ENCODE peak calls at places on chromosome 19, in seven cellular contexts. One of them, this sample, is unnamed.

GRCh38 chr19:18999896-19000620 is 33.3 kb downstream of the SUGP2 start:
- DNase-seq in dermis microvascular lymphatic vessel endothelial cell: no peak
- DNase-seq in EH: peak; percentile 19
- DNase-seq in NT2/D1: no peak
- DNase-seq in AG04449: no peak
- DNase-seq in suprapubic skin: no peak
- DNase-seq in IMR-90: peak; percentile 10
- DNase-seq in this sample: no peak

GRCh38 chr19:46472592-46472991 is 1.2 kb upstream of the PNMA8A start:
- DNase-seq in dermis microvascular lymphatic vessel endothelial cell: no peak
- DNase-seq in EH: no peak
- DNase-seq in NT2/D1: no peak
- DNase-seq in AG04449: no peak
- DNase-seq in suprapubic skin: no peak
- DNase-seq in IMR-90: no peak
- DNase-seq in this sample: no peak

GRCh38 chr19:30360378-30361106 is 11.6 kb upstream of the ZNF536 start:
- DNase-seq in dermis microvascular lymphatic vessel endothelial cell: peak; percentile 7
- DNase-seq in EH: no peak
- DNase-seq in NT2/D1: no peak
- DNase-seq in AG04449: no peak
- DNase-seq in suprapubic skin: no peak
- DNase-seq in IMR-90: no peak
- DNase-seq in this sample: no peak

GRCh38 chr19:29887498-29887897 is 54.5 kb upstream of the URI1 start:
- DNase-seq in dermis microvascular lymphatic vessel endothelial cell: peak; percentile 33
- DNase-seq in EH: peak; percentile 7
- DNase-seq in NT2/D1: no peak
- DNase-seq in AG04449: no peak
- DNase-seq in suprapubic skin: no peak
- DNase-seq in IMR-90: peak; percentile 10
- DNase-seq in this sample: no peak

GRCh38 chr19:12156254-12157058 is at the start of gene ZNF625:
- DNase-seq in dermis microvascular lymphatic vessel endothelial cell: peak; percentile 56
- DNase-seq in EH: peak; percentile 93
- DNase-seq in NT2/D1: peak; percentile 95
- DNase-seq in AG04449: peak; percentile 24
- DNase-seq in suprapubic skin: peak; percentile 90
- DNase-seq in IMR-90: peak; percentile 87
- DNase-seq in this sample: peak; percentile 85

GRCh38 chr19:17235618-17236413 is 9.8 kb downstream of the OCEL1 start:
- DNase-seq in dermis microvascular lymphatic vessel endothelial cell: peak; percentile 65
- DNase-seq in EH: peak; percentile 79
- DNase-seq in NT2/D1: no peak
- DNase-seq in AG04449: no peak
- DNase-seq in suprapubic skin: no peak
- DNase-seq in IMR-90: peak; percentile 76
- DNase-seq in this sample: no peak

GRCh38 chr19:49631279-49631588 is 8.7 kb downstream of the RRAS start:
- DNase-seq in dermis microvascular lymphatic vessel endothelial cell: peak; percentile 23
- DNase-seq in EH: peak; percentile 45
- DNase-seq in NT2/D1: no peak
- DNase-seq in AG04449: no peak
- DNase-seq in suprapubic skin: no peak
- DNase-seq in IMR-90: no peak
- DNase-seq in this sample: peak; percentile 20

GRCh38 chr19:19445911-19446361 is 40.5 kb downstream of the GATAD2A start:
- DNase-seq in dermis microvascular lymphatic vessel endothelial cell: no peak
- DNase-seq in EH: peak; percentile 55
- DNase-seq in NT2/D1: no peak
- DNase-seq in AG04449: no peak
- DNase-seq in suprapubic skin: no peak
- DNase-seq in IMR-90: peak; percentile 40
- DNase-seq in this sample: no peak

GRCh38 chr19:45166723-45167252 is 6.0 kb upstream of the NKPD1 start:
- DNase-seq in dermis microvascular lymphatic vessel endothelial cell: no peak
- DNase-seq in EH: no peak
- DNase-seq in NT2/D1: no peak
- DNase-seq in AG04449: no peak
- DNase-seq in suprapubic skin: no peak
- DNase-seq in IMR-90: no peak
- DNase-seq in this sample: no peak

GRCh38 chr19:54674021-54674617 is 11.3 kb downstream of the LILRB4 start:
- DNase-seq in dermis microvascular lymphatic vessel endothelial cell: peak; percentile 11
- DNase-seq in EH: peak; percentile 3
- DNase-seq in NT2/D1: no peak
- DNase-seq in AG04449: no peak
- DNase-seq in suprapubic skin: no peak
- DNase-seq in IMR-90: no peak
- DNase-seq in this sample: no peak

GRCh38 chr19:47093841-47094240 is 19.7 kb downstream of the ZC3H4 start:
- DNase-seq in dermis microvascular lymphatic vessel endothelial cell: no peak
- DNase-seq in EH: no peak
- DNase-seq in NT2/D1: no peak
- DNase-seq in AG04449: no peak
- DNase-seq in suprapubic skin: no peak
- DNase-seq in IMR-90: no peak
- DNase-seq in this sample: no peak